ENCODE peak calls at places on chromosomes 16 and 17, in four cellular contexts. Z, X, M and L are unnamed samples.

GRCh38 chr16:50812046-50812445 is 70.2 kb downstream of the CYLD start:
- DNase-seq in Z (no peak), X (no peak), M (no peak), L (no peak)

GRCh38 chr16:78505544-78506371 is 406.3 kb downstream of the WWOX start:
- DNase-seq in Z (no peak), X (no peak), M (no peak), L (no peak)

GRCh38 chr16:1940273-1941161 is 2.5 kb downstream of the MSRB1 start:
- DNase-seq in Z (no peak), X (no peak), M (no peak), L (no peak)

GRCh38 chr17:66275651-66276050 is 26.8 kb upstream of the PRKCA start:
- DNase-seq in Z (peak), X (no peak), M (peak), L (peak)

GRCh38 chr17:8925808-8926207 is 39.7 kb downstream of the PIK3R5 start:
- DNase-seq in Z (no peak), X (no peak), M (no peak), L (no peak)

GRCh38 chr16:576823-577201 is 7.0 kb downstream of the PIGQ start:
- DNase-seq in Z (no peak), X (no peak), M (no peak), L (no peak)

GRCh38 chr16:10080031-10080772 is 102.0 kb downstream of the GRIN2A start:
- DNase-seq in Z (no peak), X (no peak), M (peak), L (peak)

GRCh38 chr17:56085576-56086267 is 67.6 kb upstream of the ANKFN1 start:
- DNase-seq in Z (no peak), X (peak), M (peak), L (no peak)

GRCh38 chr16:22216191-22216831 is 10.2 kb downstream of the EEF2K start:
- DNase-seq in Z (no peak), X (no peak), M (peak), L (peak)

GRCh38 chr16:82979406-82980111 is 352.8 kb downstream of the CDH13 start:
- DNase-seq in Z (no peak), X (no peak), M (no peak), L (peak)

DNA sequence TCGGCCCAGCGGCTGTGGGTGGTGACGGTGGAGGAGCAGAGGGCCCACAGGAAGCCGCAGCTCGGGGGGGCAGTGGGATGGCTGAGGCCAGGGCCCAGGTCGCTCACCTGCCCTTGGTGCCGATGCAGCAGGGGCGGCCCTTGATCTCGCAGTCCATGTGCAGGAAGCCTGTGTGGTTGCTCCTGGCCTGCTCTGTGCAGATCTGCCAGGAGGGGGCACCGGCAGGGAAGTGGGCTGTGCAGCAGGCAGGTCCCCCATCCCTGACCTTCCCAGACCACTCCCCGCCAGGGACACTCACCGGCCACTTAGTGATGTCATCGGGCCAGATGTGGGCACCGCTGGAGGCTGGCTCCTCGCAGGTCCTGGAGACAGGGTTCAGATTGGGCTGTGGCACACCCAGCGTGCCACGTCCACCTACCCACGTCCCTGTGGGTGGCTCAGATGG is 6.2 kb downstream of the AANAT start:
- DNase-seq in Z (no peak), X (no peak), M (no peak), L (no peak)
- TF ChIP-seq CTCF in Z (peak), X (peak), M (peak), L (peak)

GRCh38 chr17:332558-333322 is 19.9 kb downstream of the RPH3AL start:
- DNase-seq in Z (no peak), X (no peak), M (peak), L (peak)
- H3K4me3 ChIP-seq in Z (no peak), X (no peak), M (no peak), L (no peak)

GRCh38 chr16:56649820-56650219 is 1.9 kb upstream of the MT1B start:
- DNase-seq in Z (no peak), X (no peak), M (no peak), L (no peak)

GRCh38 chr16:56645838-56646237 is 5.8 kb upstream of the MT1B start:
- DNase-seq in Z (no peak), X (no peak), M (no peak), L (no peak)

GRCh38 chr16:56649271-56649670 is 2.4 kb upstream of the MT1B start:
- DNase-seq in Z (no peak), X (no peak), M (no peak), L (no peak)

GRCh38 chr16:56645311-56645710 is 6.4 kb upstream of the MT1B start:
- DNase-seq in Z (no peak), X (no peak), M (no peak), L (no peak)

GRCh38 chr16:56647641-56648431 is 3.9 kb upstream of the MT1B start:
- DNase-seq in Z (no peak), X (no peak), M (no peak), L (no peak)
- TF ChIP-seq CTCF in Z (no peak), X (no peak), M (no peak), L (no peak)

GRCh38 chr17:50127661-50128361 is 2.1 kb downstream of the SAMD14 start:
- DNase-seq in Z (no peak), X (peak), M (no peak), L (peak)
- H3K4me3 ChIP-seq in Z (no peak), X (peak), M (no peak), L (no peak)

GRCh38 chr17:77919276-77919675 is 39.2 kb upstream of the TNRC6C start:
- DNase-seq in Z (no peak), X (no peak), M (no peak), L (no peak)

GRCh38 chr17:77916284-77916683 is 42.2 kb upstream of the TNRC6C start:
- DNase-seq in Z (no peak), X (no peak), M (no peak), L (no peak)

GRCh38 chr17:77916771-77917481 is 41.6 kb upstream of the TNRC6C start:
- DNase-seq in Z (no peak), X (peak), M (no peak), L (no peak)

GRCh38 chr17:77915594-77916021 is 42.9 kb upstream of the TNRC6C start:
- DNase-seq in Z (no peak), X (no peak), M (no peak), L (no peak)

GRCh38 chr17:77914440-77915254 is 43.9 kb upstream of the TNRC6C start:
- DNase-seq in Z (no peak), X (no peak), M (peak), L (no peak)
- TF ChIP-seq CTCF in Z (no peak), X (peak), M (peak), L (no peak)